ENCODE peak calls at places on chromosomes 13 and 19, in six cellular contexts. Z is testis, Q is esophagus squamous epithelium, W is lower leg skin, C is IMR-90, P is endothelial cell of umbilical vein. B is an unnamed sample.

GRCh38 chr19:3132971-3133792 is 2.7 kb upstream of the GNA15 start:
- DNase-seq in Z (no peak), Q (no peak), W (no peak), C (peak; percentile 21), P (no peak), B (peak; percentile 94)

GRCh38 chr13:73903561-73903960 is 230.6 kb downstream of the KLF12 start:
- DNase-seq in Z (no peak), Q (no peak), W (no peak), C (no peak), P (no peak), B (no peak)

GRCh38 chr19:6802336-6803035 is 30.0 kb downstream of the VAV1 start:
- DNase-seq in Z (peak; percentile 30), Q (peak; percentile 21), W (no peak), C (no peak), P (peak; percentile 9), B (peak; percentile 23)

GRCh38 chr19:33674575-33675367 is 53.0 kb downstream of the CHST8 start:
- DNase-seq in Z (no peak), Q (no peak), W (peak; percentile 79), C (no peak), P (no peak), B (no peak)

GRCh38 chr13:113545931-113546516 is 38.5 kb upstream of the TFDP1 start:
- DNase-seq in Z (no peak), Q (no peak), W (peak; percentile 83), C (no peak), P (peak; percentile 26), B (no peak)

GRCh38 chr19:55257461-55258411 is 1.1 kb downstream of the PPP6R1 start:
- DNase-seq in Z (peak; percentile 27), Q (no peak), W (no peak), C (peak; percentile 32), P (peak; percentile 15), B (peak; percentile 66)

GRCh38 chr19:21314676-21315075 is 14.5 kb downstream of the ZNF708 start:
- DNase-seq in Z (no peak), Q (no peak), W (no peak), C (peak; percentile 5), P (peak; percentile 17), B (no peak)

GRCh38 chr19:3175761-3176714 is 2.5 kb upstream of the S1PR4 start:
- DNase-seq in Z (peak; percentile 64), Q (no peak), W (no peak), C (peak; percentile 65), P (no peak), B (no peak)

GRCh38 chr19:30073152-30074000 is 131.3 kb downstream of the URI1 start:
- DNase-seq in Z (no peak), Q (no peak), W (peak; percentile 80), C (no peak), P (no peak), B (no peak)

GRCh38 chr13:60230593-60230992 is 66.9 kb upstream of the DIAPH3 start:
- DNase-seq in Z (no peak), Q (no peak), W (no peak), C (peak; percentile 1), P (no peak), B (no peak)

GRCh38 chr13:95579303-95579702 is 26.8 kb downstream of the CLDN10 start:
- DNase-seq in Z (no peak), Q (no peak), W (no peak), C (no peak), P (no peak), B (no peak)

GRCh38 chr13:26477681-26478080 is 79.8 kb upstream of the WASF3 start:
- DNase-seq in Z (no peak), Q (no peak), W (no peak), C (no peak), P (no peak), B (no peak)

GRCh38 chr19:55264531-55264930 is 5.7 kb upstream of the PPP6R1 start:
- DNase-seq in Z (no peak), Q (no peak), W (no peak), C (no peak), P (no peak), B (no peak)

GRCh38 chr19:31000913-31001312 is 348.3 kb downstream of the TSHZ3 start:
- DNase-seq in Z (no peak), Q (no peak), W (no peak), C (no peak), P (no peak), B (no peak)

GRCh38 chr19:42078538-42079275 is 2.7 kb downstream of the ZNF574 start:
- DNase-seq in Z (no peak), Q (no peak), W (no peak), C (no peak), P (no peak), B (no peak)

GRCh38 chr19:51552996-51553725 is 17.9 kb upstream of the ZNF175 start:
- DNase-seq in Z (peak; percentile 84), Q (no peak), W (peak; percentile 87), C (peak; percentile 47), P (peak; percentile 48), B (peak; percentile 18)

GRCh38 chr19:34841780-34842179 is 68.8 kb upstream of the ZNF599 start:
- DNase-seq in Z (no peak), Q (no peak), W (no peak), C (no peak), P (no peak), B (no peak)

GRCh38 chr13:50690020-50690419 is 153.5 kb downstream of the DLEU7 start:
- DNase-seq in Z (no peak), Q (no peak), W (no peak), C (no peak), P (no peak), B (no peak)

GRCh38 chr13:26488236-26489028 is 69.1 kb upstream of the WASF3 start:
- DNase-seq in Z (no peak), Q (no peak), W (peak; percentile 71), C (no peak), P (no peak), B (no peak)

GRCh38 chr19:31349160-31349881 is at the start of gene TSHZ3:
- DNase-seq in Z (peak; percentile 72), Q (no peak), W (peak; percentile 95), C (peak; percentile 87), P (peak; percentile 22), B (peak; percentile 80)

GRCh38 chr13:22693691-22694090 is 487.1 kb upstream of the SGCG start:
- DNase-seq in Z (no peak), Q (no peak), W (no peak), C (no peak), P (no peak), B (no peak)

GRCh38 chr13:59201836-59202235 is 961.9 kb downstream of the DIAPH3 start:
- DNase-seq in Z (no peak), Q (no peak), W (no peak), C (no peak), P (no peak), B (no peak)

GRCh38 chr19:17097593-17098126 is 22.1 kb downstream of the MYO9B start:
- DNase-seq in Z (peak; percentile 49), Q (no peak), W (no peak), C (peak; percentile 41), P (peak; percentile 41), B (peak; percentile 57)

GRCh38 chr19:16625183-16625958 is 2.6 kb downstream of the MED26 start:
- DNase-seq in Z (no peak), Q (no peak), W (no peak), C (no peak), P (peak; percentile 29), B (no peak)

GRCh38 chr13:72120632-72121031 is 253.6 kb upstream of the DACH1 start:
- DNase-seq in Z (no peak), Q (no peak), W (no peak), C (no peak), P (no peak), B (no peak)

GRCh38 chr13:27006519-27007161 is 165.0 kb downstream of the USP12 start:
- DNase-seq in Z (no peak), Q (no peak), W (peak; percentile 85), C (peak; percentile 12), P (no peak), B (no peak)

GRCh38 chr13:112892759-112893569 is 76.0 kb upstream of the MCF2L start:
- DNase-seq in Z (no peak), Q (no peak), W (no peak), C (no peak), P (peak; percentile 34), B (no peak)

DNA sequence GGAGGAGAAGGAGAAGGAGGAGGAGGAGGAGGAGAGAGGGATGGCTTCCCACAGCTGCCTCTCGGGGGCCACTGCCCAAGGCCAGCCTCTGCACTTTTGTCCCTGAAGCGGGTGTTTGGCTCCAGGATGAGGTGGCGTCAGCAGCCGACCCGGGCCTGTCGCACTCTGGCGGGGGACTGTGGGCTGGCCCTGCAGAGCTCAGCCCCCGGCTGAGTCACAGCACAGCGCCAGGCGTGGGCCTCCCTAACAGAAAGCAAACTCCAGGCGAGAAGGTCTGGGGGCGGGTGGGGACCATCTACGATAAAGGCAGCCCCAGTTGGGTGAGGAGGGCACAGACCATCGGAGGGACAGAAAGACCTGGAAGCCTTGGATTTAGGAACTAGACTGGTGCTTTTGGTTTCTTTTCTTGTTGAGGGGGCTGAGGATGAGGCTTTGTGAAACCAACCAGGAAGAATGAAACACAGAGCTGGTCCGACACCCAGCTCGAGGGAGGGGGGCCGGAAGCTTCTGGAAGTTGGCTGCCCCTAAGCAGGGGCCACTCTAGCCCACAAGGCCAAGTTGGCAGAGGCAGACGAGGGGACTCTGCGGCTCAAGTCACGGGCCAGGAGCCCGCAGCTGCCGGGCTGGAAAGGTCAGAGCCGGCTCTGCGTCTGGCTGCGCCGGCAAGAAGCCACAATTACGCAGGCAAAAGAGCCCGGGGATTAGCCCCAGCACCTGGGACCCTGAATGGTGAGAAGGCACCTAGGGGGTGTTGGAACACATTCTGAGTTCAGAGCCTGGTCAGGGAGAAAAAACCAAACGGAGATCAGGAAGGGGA is 18.2 kb downstream of the LSM4 start:
- DNase-seq in Z (peak; percentile 85), Q (no peak), W (peak; percentile 98), C (peak; percentile 83), P (peak; percentile 83), B (peak; percentile 88)
- TF ChIP-seq POLR2A in Z (no peak), Q (peak; percentile 67), W (peak; percentile 79), C (peak; percentile 88), P (peak; percentile 69), B (peak; percentile 64)

GRCh38 chr19:13127811-13128575 is 9.9 kb downstream of the NACC1 start:
- DNase-seq in Z (no peak), Q (no peak), W (no peak), C (no peak), P (no peak), B (no peak)
- TF ChIP-seq POLR2A in Z (no peak), Q (no peak), W (no peak), C (no peak), P (no peak), B (no peak)

GRCh38 chr19:10682397-10683063 is 18.7 kb upstream of the QTRT1 start:
- DNase-seq in Z (no peak), Q (no peak), W (no peak), C (no peak), P (no peak), B (no peak)
- TF ChIP-seq POLR2A in Z (no peak), Q (no peak), W (no peak), C (no peak), P (no peak), B (no peak)

GRCh38 chr13:75481176-75482069 is 546 bp downstream of the TBC1D4 start:
- DNase-seq in Z (peak; percentile 34), Q (no peak), W (peak; percentile 88), C (no peak), P (peak; percentile 52), B (no peak)

GRCh38 chr13:75482070-75482819 is at the start of gene TBC1D4:
- DNase-seq in Z (peak; percentile 90), Q (peak; percentile 22), W (peak; percentile 96), C (peak; percentile 82), P (peak; percentile 97), B (peak; percentile 67)

GRCh38 chr13:75482820-75483079 is 781 bp upstream of the TBC1D4 start:
- DNase-seq in Z (no peak), Q (no peak), W (no peak), C (no peak), P (no peak), B (no peak)

GRCh38 chr13:75479102-75479501 is 2.9 kb downstream of the TBC1D4 start:
- DNase-seq in Z (no peak), Q (no peak), W (no peak), C (no peak), P (no peak), B (no peak)

GRCh38 chr13:75480691-75481175 is 1.2 kb downstream of the TBC1D4 start:
- DNase-seq in Z (peak; percentile 58), Q (no peak), W (peak; percentile 88), C (peak; percentile 37), P (peak; percentile 55), B (no peak)
- TF ChIP-seq POLR2A in Z (no peak), Q (no peak), W (no peak), C (no peak), P (no peak), B (no peak)

B was measured in H54.